ENCODE peak calls at places on chromosomes 5 and 9, in seven cellular contexts. T is ACHN; Q is stimulated activated CD8-positive, alpha-beta memory T cell treated with anti-CD3 and anti-CD28 coated beads, Interleukin-7, amount 100 ng/mL, for 24 hours; X is hepatic stellate cell; C is T-cell; D is suprapubic skin; H is GM18507. Y is an unnamed sample.

GRCh38 chr5:28313543-28314334 is 1275.4 kb upstream of the CDH9 start:
- DNase-seq in C (no peak), X (no peak), T (no peak), D (no peak), H (no peak), Q (no peak), Y (no peak)

GRCh38 chr9:129626944-129627297 is 958 bp downstream of the NTMT1 start:
- DNase-seq in C (no peak), X (peak), H (no peak), T (peak), D (no peak), Q (no peak), Y (no peak)

GRCh38 chr9:33498387-33498786 is 24.7 kb upstream of the NOL6 start:
- DNase-seq in T (peak), H (no peak), D (no peak), C (no peak), X (peak), Q (no peak), Y (no peak)

GRCh38 chr9:71680189-71680983 is 87.9 kb downstream of the CEMIP2 start:
- DNase-seq in T (no peak), C (no peak), X (no peak), H (no peak), Q (no peak), D (no peak), Y (no peak)

GRCh38 chr5:115553082-115553481 is 8.5 kb upstream of the FEM1C start:
- DNase-seq in C (no peak), Q (no peak), H (no peak), X (no peak), D (no peak), T (no peak), Y (no peak)

GRCh38 chr5:78133423-78133822 is 161.1 kb downstream of the AP3B1 start:
- DNase-seq in X (no peak), C (no peak), D (no peak), T (no peak), Q (no peak), H (no peak), Y (no peak)

GRCh38 chr9:15426019-15426418 is 3.3 kb downstream of the SNAPC3 start:
- DNase-seq in C (no peak), X (no peak), D (no peak), Q (no peak), H (no peak), T (no peak), Y (no peak)

GRCh38 chr9:33914887-33915286 is 97.9 kb downstream of the UBE2R2 start:
- DNase-seq in Q (no peak), H (no peak), D (no peak), T (no peak), X (no peak), C (no peak), Y (no peak)

GRCh38 chr5:127876384-127876783 is 173.2 kb downstream of the CCDC192 start:
- DNase-seq in D (no peak), Q (no peak), X (no peak), H (no peak), C (no peak), T (peak), Y (no peak)

GRCh38 chr5:28903643-28904042 is 1865.3 kb upstream of the CDH9 start:
- DNase-seq in D (no peak), Q (no peak), C (no peak), H (no peak), T (peak), X (no peak), Y (no peak)

GRCh38 chr9:120583958-120584369 is 4.0 kb upstream of the CDK5RAP2 start:
- DNase-seq in T (no peak), Q (no peak), D (no peak), H (no peak), C (peak), X (peak), Y (peak)

GRCh38 chr5:162603399-162603798 is 535.8 kb downstream of the GABRG2 start:
- DNase-seq in T (no peak), D (no peak), X (no peak), C (no peak), H (no peak), Q (no peak), Y (no peak)

GRCh38 chr9:99867536-99867935 is 38.9 kb upstream of the STX17 start:
- DNase-seq in T (no peak), C (no peak), H (no peak), Q (no peak), X (no peak), D (no peak), Y (no peak)

GRCh38 chr5:142508630-142509425 is 177.1 kb downstream of the FGF1 start:
- DNase-seq in C (no peak), D (no peak), T (no peak), H (no peak), Q (no peak), X (no peak), Y (no peak)

GRCh38 chr5:141516648-141517025 is 27.8 kb downstream of the PCDHGC5 start:
- DNase-seq in H (no peak), X (no peak), Q (no peak), T (no peak), D (no peak), C (no peak), Y (no peak)

GRCh38 chr5:55897206-55897894 is 46.2 kb downstream of the IL31RA start:
- DNase-seq in Q (no peak), D (no peak), H (no peak), C (no peak), X (no peak), T (no peak), Y (no peak)

GRCh38 chr5:102666164-102666951 is 88.7 kb upstream of the PAM start:
- DNase-seq in X (no peak), Q (no peak), C (no peak), D (no peak), T (no peak), H (no peak), Y (no peak)

GRCh38 chr5:111589320-111589719 is 77.0 kb upstream of the STARD4 start:
- DNase-seq in D (no peak), Q (no peak), H (no peak), C (no peak), T (no peak), X (no peak), Y (no peak)

GRCh38 chr5:32307769-32308194 is 5.0 kb downstream of the MTMR12 start:
- DNase-seq in C (no peak), D (no peak), T (no peak), H (no peak), Q (no peak), X (no peak), Y (no peak)

GRCh38 chr9:78972303-78973002 is 599.3 kb upstream of the TLE4 start:
- DNase-seq in C (no peak), T (no peak), X (no peak), H (no peak), D (no peak), Q (no peak), Y (no peak)